ENCODE peak calls at places on chromosomes 4 and X, in seven cellular contexts. One of them, this sample, is unnamed.

GRCh38 chr4:48126621-48127020 is 7.4 kb downstream of the TXK start:
- DNase-seq in IMR-90: no peak
- DNase-seq in ascending aorta: no peak
- DNase-seq in CD8-positive, alpha-beta T cell: no peak
- DNase-seq in A549: no peak
- DNase-seq in SK-N-SH: no peak
- DNase-seq in HepG2: no peak
- DNase-seq in this sample: no peak

GRCh38 chr4:79134767-79135166 is 191.1 kb downstream of the NAA11 start:
- DNase-seq in IMR-90: no peak
- DNase-seq in ascending aorta: no peak
- DNase-seq in CD8-positive, alpha-beta T cell: no peak
- DNase-seq in A549: no peak
- DNase-seq in SK-N-SH: no peak
- DNase-seq in HepG2: no peak
- DNase-seq in this sample: no peak

GRCh38 chrX:1516596-1517104 is 20.3 kb downstream of the P2RY8 start:
- DNase-seq in IMR-90: no peak
- DNase-seq in ascending aorta: peak; percentile 19
- DNase-seq in CD8-positive, alpha-beta T cell: no peak
- DNase-seq in A549: no peak
- DNase-seq in SK-N-SH: no peak
- DNase-seq in HepG2: no peak
- DNase-seq in this sample: no peak

GRCh38 chr4:110621839-110622751 is 782 bp downstream of the PITX2 start:
- DNase-seq in IMR-90: no peak
- DNase-seq in ascending aorta: no peak
- DNase-seq in CD8-positive, alpha-beta T cell: no peak
- DNase-seq in A549: no peak
- DNase-seq in SK-N-SH: no peak
- DNase-seq in HepG2: no peak
- DNase-seq in this sample: no peak

GRCh38 chrX:19121898-19122640 is at the start of gene ADGRG2:
- DNase-seq in IMR-90: peak; percentile 11
- DNase-seq in ascending aorta: peak; percentile 70
- DNase-seq in CD8-positive, alpha-beta T cell: no peak
- DNase-seq in A549: peak; percentile 55
- DNase-seq in SK-N-SH: peak; percentile 71
- DNase-seq in HepG2: no peak
- DNase-seq in this sample: no peak

GRCh38 chr4:136900706-136901105 is 631.6 kb downstream of the PCDH18 start:
- DNase-seq in IMR-90: no peak
- DNase-seq in ascending aorta: no peak
- DNase-seq in CD8-positive, alpha-beta T cell: no peak
- DNase-seq in A549: no peak
- DNase-seq in SK-N-SH: no peak
- DNase-seq in HepG2: no peak
- DNase-seq in this sample: no peak

GRCh38 chr4:143085224-143085623 is 99.5 kb upstream of the USP38 start:
- DNase-seq in IMR-90: peak; percentile 8
- DNase-seq in ascending aorta: no peak
- DNase-seq in CD8-positive, alpha-beta T cell: no peak
- DNase-seq in A549: peak; percentile 2
- DNase-seq in SK-N-SH: no peak
- DNase-seq in HepG2: no peak
- DNase-seq in this sample: no peak

GRCh38 chr4:181592221-181592745 is 650.9 kb upstream of the TENM3 start:
- DNase-seq in IMR-90: peak; percentile 46
- DNase-seq in ascending aorta: no peak
- DNase-seq in CD8-positive, alpha-beta T cell: no peak
- DNase-seq in A549: no peak
- DNase-seq in SK-N-SH: no peak
- DNase-seq in HepG2: no peak
- DNase-seq in this sample: no peak

GRCh38 chrX:20477836-20478532 is 211.3 kb upstream of the RPS6KA3 start:
- DNase-seq in IMR-90: no peak
- DNase-seq in ascending aorta: no peak
- DNase-seq in CD8-positive, alpha-beta T cell: no peak
- DNase-seq in A549: no peak
- DNase-seq in SK-N-SH: no peak
- DNase-seq in HepG2: no peak
- DNase-seq in this sample: no peak

GRCh38 chrX:13747836-13748235 is 13.3 kb downstream of the OFD1 start:
- DNase-seq in IMR-90: peak; percentile 76
- DNase-seq in ascending aorta: no peak
- DNase-seq in CD8-positive, alpha-beta T cell: peak; percentile 55
- DNase-seq in A549: peak; percentile 56
- DNase-seq in SK-N-SH: peak; percentile 27
- DNase-seq in HepG2: peak; percentile 21
- DNase-seq in this sample: peak; percentile 62

GRCh38 chr4:13024147-13025105 is 459.7 kb downstream of the RAB28 start:
- DNase-seq in IMR-90: no peak
- DNase-seq in ascending aorta: no peak
- DNase-seq in CD8-positive, alpha-beta T cell: no peak
- DNase-seq in A549: no peak
- DNase-seq in SK-N-SH: no peak
- DNase-seq in HepG2: no peak
- DNase-seq in this sample: no peak

GRCh38 chrX:68853665-68854251 is 24.9 kb downstream of the EFNB1 start:
- DNase-seq in IMR-90: no peak
- DNase-seq in ascending aorta: no peak
- DNase-seq in CD8-positive, alpha-beta T cell: no peak
- DNase-seq in A549: no peak
- DNase-seq in SK-N-SH: no peak
- DNase-seq in HepG2: peak; percentile 20
- DNase-seq in this sample: no peak

GRCh38 chrX:104113237-104113965 is 1.1 kb downstream of the ZCCHC18 start:
- DNase-seq in IMR-90: peak; percentile 53
- DNase-seq in ascending aorta: peak; percentile 75
- DNase-seq in CD8-positive, alpha-beta T cell: peak; percentile 59
- DNase-seq in A549: peak; percentile 69
- DNase-seq in SK-N-SH: peak; percentile 53
- DNase-seq in HepG2: peak; percentile 2
- DNase-seq in this sample: peak; percentile 47

GRCh38 chr4:41359069-41359769 is 102.5 kb downstream of the UCHL1 start:
- DNase-seq in IMR-90: no peak
- DNase-seq in ascending aorta: peak; percentile 72
- DNase-seq in CD8-positive, alpha-beta T cell: no peak
- DNase-seq in A549: peak; percentile 84
- DNase-seq in SK-N-SH: peak; percentile 71
- DNase-seq in HepG2: no peak
- DNase-seq in this sample: no peak

GRCh38 chr4:961651-962230 is 11.6 kb downstream of the DGKQ start:
- DNase-seq in IMR-90: no peak
- DNase-seq in ascending aorta: no peak
- DNase-seq in CD8-positive, alpha-beta T cell: no peak
- DNase-seq in A549: no peak
- DNase-seq in SK-N-SH: no peak
- DNase-seq in HepG2: no peak
- DNase-seq in this sample: no peak

GRCh38 chrX:30304866-30305265 is 4.3 kb downstream of the NR0B1 start:
- DNase-seq in IMR-90: no peak
- DNase-seq in ascending aorta: no peak
- DNase-seq in CD8-positive, alpha-beta T cell: no peak
- DNase-seq in A549: peak; percentile 75
- DNase-seq in SK-N-SH: no peak
- DNase-seq in HepG2: no peak
- DNase-seq in this sample: no peak

GRCh38 chrX:149372861-149373260 is 132.2 kb downstream of the IDS start:
- DNase-seq in IMR-90: no peak
- DNase-seq in ascending aorta: no peak
- DNase-seq in CD8-positive, alpha-beta T cell: no peak
- DNase-seq in A549: no peak
- DNase-seq in SK-N-SH: no peak
- DNase-seq in HepG2: no peak
- DNase-seq in this sample: no peak

GRCh38 chrX:153925739-153926593 is at the start of gene ARHGAP4:
- DNase-seq in IMR-90: no peak
- DNase-seq in ascending aorta: no peak
- DNase-seq in CD8-positive, alpha-beta T cell: peak; percentile 46
- DNase-seq in A549: no peak
- DNase-seq in SK-N-SH: no peak
- DNase-seq in HepG2: no peak
- DNase-seq in this sample: no peak

GRCh38 chr4:16067515-16067914 is 16.3 kb downstream of the PROM1 start:
- DNase-seq in IMR-90: no peak
- DNase-seq in ascending aorta: no peak
- DNase-seq in CD8-positive, alpha-beta T cell: no peak
- DNase-seq in A549: no peak
- DNase-seq in SK-N-SH: no peak
- DNase-seq in HepG2: peak; percentile 52
- DNase-seq in this sample: no peak

GRCh38 chr4:46123872-46124755 is at the start of gene GABRG1:
- DNase-seq in IMR-90: no peak
- DNase-seq in ascending aorta: no peak
- DNase-seq in CD8-positive, alpha-beta T cell: no peak
- DNase-seq in A549: no peak
- DNase-seq in SK-N-SH: no peak
- DNase-seq in HepG2: no peak
- DNase-seq in this sample: no peak

GRCh38 chrX:79161655-79162054 is 17.2 kb downstream of the GPR174 start:
- DNase-seq in IMR-90: no peak
- DNase-seq in ascending aorta: no peak
- DNase-seq in CD8-positive, alpha-beta T cell: peak; percentile 69
- DNase-seq in A549: no peak
- DNase-seq in SK-N-SH: no peak
- DNase-seq in HepG2: no peak
- DNase-seq in this sample: no peak

GRCh38 chr4:144646523-144647094 is 653 bp downstream of the HHIP start:
- DNase-seq in IMR-90: no peak
- DNase-seq in ascending aorta: no peak
- DNase-seq in CD8-positive, alpha-beta T cell: no peak
- DNase-seq in A549: no peak
- DNase-seq in SK-N-SH: peak; percentile 62
- DNase-seq in HepG2: no peak
- DNase-seq in this sample: no peak

GRCh38 chrX:128807367-128807766 is 715.9 kb downstream of the SMARCA1 start:
- DNase-seq in IMR-90: no peak
- DNase-seq in ascending aorta: no peak
- DNase-seq in CD8-positive, alpha-beta T cell: no peak
- DNase-seq in A549: peak; percentile 12
- DNase-seq in SK-N-SH: no peak
- DNase-seq in HepG2: no peak
- DNase-seq in this sample: no peak

DNA sequence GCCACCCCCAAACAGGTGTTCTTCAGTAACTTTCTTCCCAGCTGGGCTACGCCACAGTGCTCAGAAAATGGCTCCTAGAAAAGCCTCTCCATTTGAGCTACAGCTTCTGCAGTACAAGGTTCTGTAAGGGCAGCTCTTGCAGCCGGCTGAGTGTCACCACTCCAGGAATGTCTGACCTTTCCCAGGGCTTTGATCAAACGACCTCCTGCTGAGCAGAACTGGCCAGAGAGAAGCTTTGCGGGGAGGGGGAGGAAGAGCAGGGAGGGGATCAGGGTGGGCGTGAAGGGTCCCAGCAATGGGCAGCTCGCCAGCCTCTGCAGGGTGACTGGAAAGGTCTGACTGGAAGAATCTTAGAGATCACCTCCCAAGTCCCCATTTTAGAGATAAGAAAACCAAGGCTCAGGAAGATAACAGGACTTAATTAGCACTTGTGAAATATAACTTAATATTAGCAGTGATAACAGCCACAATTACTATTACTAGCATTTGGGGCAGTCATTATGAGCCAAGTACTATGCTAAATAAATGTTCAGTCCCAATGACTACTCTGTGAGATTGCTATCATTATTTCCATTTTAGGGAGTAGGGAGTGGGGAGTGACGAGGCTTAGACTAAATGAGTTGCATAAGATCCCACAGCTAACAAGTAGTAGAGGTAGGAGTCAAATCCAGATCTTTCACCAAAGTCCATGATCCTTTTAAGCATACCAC is 51.1 kb downstream of the LEF1 start:
- DNase-seq in IMR-90: no peak
- DNase-seq in ascending aorta: no peak
- DNase-seq in CD8-positive, alpha-beta T cell: no peak
- DNase-seq in A549: peak; percentile 2
- DNase-seq in SK-N-SH: no peak
- DNase-seq in HepG2: peak; percentile 16
- DNase-seq in this sample: no peak
- H3K4me3 ChIP-seq in IMR-90: no peak overlapping the region
- H3K4me3 ChIP-seq in ascending aorta: no peak overlapping the region
- H3K4me3 ChIP-seq in CD8-positive, alpha-beta T cell: no peak overlapping the region
- H3K4me3 ChIP-seq in A549: no peak overlapping the region
- H3K4me3 ChIP-seq in SK-N-SH: no peak overlapping the region
- H3K4me3 ChIP-seq in HepG2: no peak overlapping the region
- H3K4me3 ChIP-seq in this sample: no peak overlapping the region

GRCh38 chr4:83959160-83959559 is 423.3 kb downstream of the GPAT3 start:
- DNase-seq in IMR-90: no peak
- DNase-seq in ascending aorta: no peak
- DNase-seq in CD8-positive, alpha-beta T cell: no peak
- DNase-seq in A549: no peak
- DNase-seq in SK-N-SH: no peak
- DNase-seq in HepG2: no peak
- DNase-seq in this sample: no peak
- TF ChIP-seq CTCF in IMR-90: no peak
- TF ChIP-seq CTCF in ascending aorta: no peak
- TF ChIP-seq CTCF in CD8-positive, alpha-beta T cell: no peak
- TF ChIP-seq CTCF in A549: no peak
- TF ChIP-seq CTCF in SK-N-SH: no peak
- TF ChIP-seq CTCF in HepG2: no peak
- TF ChIP-seq CTCF in this sample: no peak

DNA sequence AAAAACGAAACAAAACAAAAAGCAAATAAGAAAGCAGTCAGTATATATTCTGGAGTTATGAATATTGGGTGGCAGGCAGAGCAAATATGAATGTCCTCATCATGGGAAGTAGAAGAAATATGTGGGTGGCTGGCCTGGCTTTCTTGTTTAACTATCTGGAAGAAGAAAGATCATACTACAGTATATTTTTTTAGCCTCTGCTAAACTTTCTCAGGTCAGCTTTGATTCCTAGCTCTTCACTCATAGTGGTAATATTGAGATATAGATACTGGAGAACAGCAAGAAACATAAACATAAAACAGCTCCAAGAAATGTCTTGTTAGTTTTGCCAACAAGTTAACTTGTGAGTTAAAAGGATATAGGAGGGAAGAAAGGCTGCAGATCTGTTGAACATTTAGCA is 192.4 kb downstream of the SOWAHB start:
- DNase-seq in IMR-90: peak; percentile 74
- DNase-seq in ascending aorta: no peak
- DNase-seq in CD8-positive, alpha-beta T cell: no peak
- DNase-seq in A549: no peak
- DNase-seq in SK-N-SH: no peak
- DNase-seq in HepG2: no peak
- DNase-seq in this sample: no peak
- H3K4me1 ChIP-seq in IMR-90: peaks cover 47% of the 10 kb centered on the region
- H3K4me1 ChIP-seq in ascending aorta: peaks cover 63% of the 10 kb centered on the region
- H3K4me1 ChIP-seq in CD8-positive, alpha-beta T cell: no peaks in the 10 kb centered on the region
- H3K4me1 ChIP-seq in A549: peaks cover 77% of the 10 kb centered on the region
- H3K4me1 ChIP-seq in SK-N-SH: peaks cover 45% of the 10 kb centered on the region
- H3K4me1 ChIP-seq in HepG2: peaks cover 14% of the 10 kb centered on the region
- H3K4me1 ChIP-seq in this sample: no peaks in the 10 kb centered on the region

DNA sequence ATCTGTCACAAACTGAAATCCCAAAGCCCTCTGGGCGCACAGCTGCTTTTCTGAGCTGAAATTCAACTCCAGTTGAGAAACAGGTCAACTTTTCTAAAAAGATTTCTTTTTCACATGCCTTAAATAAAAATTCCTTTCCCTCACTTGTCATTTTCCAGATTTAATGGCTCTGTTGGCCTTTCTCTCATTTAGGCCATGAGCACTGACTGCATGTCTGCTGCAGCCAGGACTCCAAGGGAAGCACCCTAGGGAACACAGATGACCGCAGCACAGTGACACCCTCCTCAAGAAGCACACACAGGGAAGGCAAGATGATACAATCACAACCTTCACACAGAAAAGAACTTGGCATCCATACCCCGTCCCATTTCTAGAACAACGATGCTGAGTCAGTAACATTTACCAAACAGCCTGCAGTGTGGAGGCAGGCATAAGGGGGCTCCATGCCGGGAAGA is 34.2 kb downstream of the AFAP1 start:
- DNase-seq in IMR-90: no peak
- DNase-seq in ascending aorta: peak; percentile 77
- DNase-seq in CD8-positive, alpha-beta T cell: no peak
- DNase-seq in A549: no peak
- DNase-seq in SK-N-SH: no peak
- DNase-seq in HepG2: no peak
- DNase-seq in this sample: peak; percentile 48
- H3K4me3 ChIP-seq in IMR-90: no peak overlapping the region
- H3K4me3 ChIP-seq in ascending aorta: peak overlapping the region; percentile 28
- H3K4me3 ChIP-seq in CD8-positive, alpha-beta T cell: no peak overlapping the region
- H3K4me3 ChIP-seq in A549: no peak overlapping the region
- H3K4me3 ChIP-seq in SK-N-SH: peak overlapping the region; percentile 14
- H3K4me3 ChIP-seq in HepG2: no peak overlapping the region
- H3K4me3 ChIP-seq in this sample: peak overlapping the region; percentile 11

This sample was measured in uterus.